ENCODE peak calls at places on chromosomes 12 and 14, in nine cellular contexts. F is fibroblast of lung; M is NCI-H460; V is hypothalamus; D is GM13977; I is MM.1S; Y is epithelial cell of esophagus; J is CD4-positive, alpha-beta T cell; T is stimulated activated CD8-positive, alpha-beta memory T cell treated with anti-CD3 and anti-CD28 coated beads, Interleukin-15, amount 100 ng/mL, for 24 hours. P is an unnamed sample.

GRCh38 chr14:35557221-35557747 is 23.3 kb downstream of the INSM2 start:
- DNase-seq in J (no peak), V (no peak), I (no peak), M (no peak), Y (no peak), D (no peak), F (no peak), T (no peak), P (no peak)

GRCh38 chr12:57090456-57090855 is 1.5 kb downstream of the NAB2 start:
- DNase-seq in D (peak), I (no peak), Y (no peak), J (no peak), V (no peak), F (no peak), T (no peak), M (no peak), P (no peak)

GRCh38 chr12:58171914-58172313 is 230.5 kb downstream of the ATP23 start:
- DNase-seq in J (no peak), F (peak), D (no peak), Y (no peak), T (no peak), V (no peak), M (no peak), I (no peak), P (no peak)

GRCh38 chr12:64102339-64102738 is 119.8 kb downstream of the KICS2 start:
- DNase-seq in J (no peak), F (peak), D (no peak), Y (peak), I (no peak), M (no peak), T (no peak), V (no peak), P (no peak)

GRCh38 chr12:75585309-75585708 is 73.9 kb upstream of the KRR1 start:
- DNase-seq in V (no peak), I (no peak), T (no peak), Y (peak), M (peak), D (no peak), F (peak), J (no peak), P (no peak)

GRCh38 chr12:104454997-104455396 is 1.8 kb upstream of the CHST11 start:
- DNase-seq in M (no peak), V (no peak), J (no peak), I (no peak), T (no peak), F (peak), D (no peak), Y (peak), P (no peak)

GRCh38 chr12:38610808-38611350 is 294.3 kb downstream of the ALG10B start:
- DNase-seq in Y (no peak), V (no peak), M (no peak), J (no peak), D (no peak), F (no peak), T (no peak), I (no peak), P (no peak)

GRCh38 chr14:71647086-71647784 is 285.0 kb upstream of the RGS6 start:
- DNase-seq in D (no peak), J (no peak), V (no peak), F (no peak), T (no peak), I (no peak), M (no peak), Y (peak), P (no peak)

GRCh38 chr12:11707535-11707934 is 58.1 kb downstream of the ETV6 start:
- DNase-seq in I (no peak), D (no peak), Y (peak), J (no peak), F (no peak), M (no peak), V (no peak), T (no peak), P (no peak)

GRCh38 chr12:12736759-12737676 is 19.9 kb downstream of the CDKN1B start:
- DNase-seq in T (no peak), V (no peak), I (peak), F (peak), Y (peak), M (no peak), J (peak), D (peak), P (no peak)

GRCh38 chr12:88035907-88036289 is 6.7 kb upstream of the C12orf50 start:
- DNase-seq in D (peak), T (no peak), F (no peak), M (peak), V (no peak), I (peak), Y (peak), J (no peak), P (no peak)

P was measured in glutamatergic neuron.